ENCODE peak calls at places on chromosomes 1 and 21, in five cellular contexts. One of them, this sample, is unnamed.

GRCh38 chr1:56284933-56285332 is 294.4 kb downstream of the PLPP3 start:
- DNase-seq in transverse colon: no peak
- DNase-seq in spleen: no peak
- DNase-seq in heart right ventricle: peak
- DNase-seq in bronchial epithelial cell: no peak
- DNase-seq in this sample: no peak

GRCh38 chr1:155910621-155911121 is 478 bp downstream of the RIT1 start:
- DNase-seq in transverse colon: no peak
- DNase-seq in spleen: no peak
- DNase-seq in bronchial epithelial cell: peak
- DNase-seq in heart right ventricle: peak
- DNase-seq in this sample: peak

GRCh38 chr1:15543589-15544568 is 17.2 kb downstream of the DNAJC16 start:
- DNase-seq in spleen: no peak
- DNase-seq in heart right ventricle: no peak
- DNase-seq in bronchial epithelial cell: no peak
- DNase-seq in transverse colon: no peak
- DNase-seq in this sample: peak

GRCh38 chr21:42799516-42799915 is 79.8 kb downstream of the WDR4 start:
- DNase-seq in spleen: no peak
- DNase-seq in bronchial epithelial cell: peak
- DNase-seq in heart right ventricle: no peak
- DNase-seq in transverse colon: no peak
- DNase-seq in this sample: no peak

GRCh38 chr1:174726167-174726879 is 273.4 kb upstream of the CACYBP start:
- DNase-seq in heart right ventricle: no peak
- DNase-seq in bronchial epithelial cell: peak
- DNase-seq in transverse colon: no peak
- DNase-seq in spleen: no peak
- DNase-seq in this sample: peak

GRCh38 chr1:107529511-107530149 is 388.8 kb downstream of the NTNG1 start:
- DNase-seq in transverse colon: peak
- DNase-seq in bronchial epithelial cell: peak
- DNase-seq in spleen: no peak
- DNase-seq in heart right ventricle: no peak
- DNase-seq in this sample: peak

GRCh38 chr1:111192643-111193519 is 7.6 kb downstream of the DENND2D start:
- DNase-seq in transverse colon: no peak
- DNase-seq in heart right ventricle: no peak
- DNase-seq in bronchial epithelial cell: peak
- DNase-seq in spleen: no peak
- DNase-seq in this sample: peak

GRCh38 chr1:24849653-24850295 is 80.3 kb downstream of the RUNX3 start:
- DNase-seq in spleen: no peak
- DNase-seq in transverse colon: peak
- DNase-seq in bronchial epithelial cell: peak
- DNase-seq in heart right ventricle: peak
- DNase-seq in this sample: peak

GRCh38 chr1:150973826-150974579 is 632 bp downstream of the CERS2 start:
- DNase-seq in transverse colon: peak
- DNase-seq in spleen: peak
- DNase-seq in bronchial epithelial cell: peak
- DNase-seq in heart right ventricle: peak
- DNase-seq in this sample: peak

GRCh38 chr1:75203415-75204277 is 69.5 kb downstream of the LHX8 start:
- DNase-seq in bronchial epithelial cell: peak
- DNase-seq in transverse colon: no peak
- DNase-seq in spleen: no peak
- DNase-seq in heart right ventricle: no peak
- DNase-seq in this sample: peak

GRCh38 chr1:9010781-9011323 is 15.4 kb downstream of the SLC2A7 start:
- DNase-seq in spleen: no peak
- DNase-seq in transverse colon: peak
- DNase-seq in heart right ventricle: peak
- DNase-seq in bronchial epithelial cell: no peak
- DNase-seq in this sample: no peak

GRCh38 chr1:13536612-13537011 is 22.8 kb upstream of the LRRC38 start:
- DNase-seq in transverse colon: no peak
- DNase-seq in spleen: no peak
- DNase-seq in bronchial epithelial cell: no peak
- DNase-seq in heart right ventricle: no peak
- DNase-seq in this sample: no peak

GRCh38 chr1:94236630-94237290 is 624 bp downstream of the ARHGAP29 start:
- DNase-seq in heart right ventricle: peak
- DNase-seq in transverse colon: peak
- DNase-seq in bronchial epithelial cell: peak
- DNase-seq in spleen: no peak
- DNase-seq in this sample: peak

GRCh38 chr1:224304767-224305166 is 25.2 kb downstream of the NVL start:
- DNase-seq in heart right ventricle: no peak
- DNase-seq in spleen: no peak
- DNase-seq in transverse colon: no peak
- DNase-seq in bronchial epithelial cell: peak
- DNase-seq in this sample: no peak

GRCh38 chr1:216562383-216562782 is 139.1 kb upstream of the USH2A start:
- DNase-seq in spleen: no peak
- DNase-seq in heart right ventricle: no peak
- DNase-seq in transverse colon: no peak
- DNase-seq in bronchial epithelial cell: no peak
- DNase-seq in this sample: no peak

GRCh38 chr1:167171286-167171929 is 49.3 kb upstream of the POU2F1 start:
- DNase-seq in transverse colon: no peak
- DNase-seq in spleen: no peak
- DNase-seq in heart right ventricle: no peak
- DNase-seq in bronchial epithelial cell: peak
- DNase-seq in this sample: no peak

GRCh38 chr1:209823143-209824041 is 4.4 kb upstream of the UTP25 start:
- DNase-seq in spleen: no peak
- DNase-seq in transverse colon: no peak
- DNase-seq in bronchial epithelial cell: peak
- DNase-seq in heart right ventricle: no peak
- DNase-seq in this sample: peak

GRCh38 chr1:173504268-173504667 is 27.1 kb downstream of the PRDX6 start:
- DNase-seq in spleen: no peak
- DNase-seq in transverse colon: no peak
- DNase-seq in bronchial epithelial cell: no peak
- DNase-seq in heart right ventricle: no peak
- DNase-seq in this sample: no peak

GRCh38 chr1:103333141-103333540 is 192.4 kb upstream of the RNPC3 start:
- DNase-seq in heart right ventricle: no peak
- DNase-seq in transverse colon: no peak
- DNase-seq in spleen: no peak
- DNase-seq in bronchial epithelial cell: no peak
- DNase-seq in this sample: no peak

GRCh38 chr1:223521150-223521549 is 127.9 kb downstream of the CCDC185 start:
- DNase-seq in transverse colon: no peak
- DNase-seq in heart right ventricle: no peak
- DNase-seq in bronchial epithelial cell: no peak
- DNase-seq in spleen: no peak
- DNase-seq in this sample: no peak

GRCh38 chr1:55364216-55364615 is 149.1 kb upstream of the USP24 start:
- DNase-seq in spleen: no peak
- DNase-seq in transverse colon: no peak
- DNase-seq in bronchial epithelial cell: no peak
- DNase-seq in heart right ventricle: no peak
- DNase-seq in this sample: no peak

GRCh38 chr1:28172690-28173150 is 3.8 kb downstream of the PTAFR start:
- DNase-seq in heart right ventricle: no peak
- DNase-seq in spleen: peak
- DNase-seq in transverse colon: peak
- DNase-seq in bronchial epithelial cell: no peak
- DNase-seq in this sample: peak

GRCh38 chr21:38810034-38810825 is 4.5 kb downstream of the ETS2 start:
- DNase-seq in spleen: no peak
- DNase-seq in heart right ventricle: no peak
- DNase-seq in transverse colon: no peak
- DNase-seq in bronchial epithelial cell: no peak
- DNase-seq in this sample: no peak
- H3K4me3 ChIP-seq in spleen: peak
- H3K4me3 ChIP-seq in heart right ventricle: peak
- H3K4me3 ChIP-seq in transverse colon: peak
- H3K4me3 ChIP-seq in bronchial epithelial cell: peak
- H3K4me3 ChIP-seq in this sample: no peak

DNA sequence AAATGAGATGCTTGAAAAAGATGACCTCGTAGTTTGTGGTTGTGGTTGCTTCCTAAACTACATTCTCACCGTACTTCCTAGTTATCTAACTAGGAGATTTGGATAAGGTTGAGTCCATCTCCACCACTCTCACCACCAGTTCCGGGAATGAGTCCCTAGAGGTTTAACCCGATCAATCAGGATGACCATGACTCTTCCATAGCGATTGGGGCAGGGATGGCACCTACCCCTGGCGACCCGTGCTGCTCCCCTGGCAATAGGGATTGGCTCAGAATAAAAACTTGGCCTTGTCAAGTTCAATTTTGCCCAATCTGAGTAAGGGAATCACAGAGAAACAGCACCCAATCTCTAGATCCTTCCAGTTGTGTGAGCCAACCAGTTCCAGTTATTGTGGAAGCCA is 2.7 kb upstream of the MIS18A start:
- DNase-seq in transverse colon: no peak
- DNase-seq in heart right ventricle: no peak
- DNase-seq in spleen: no peak
- DNase-seq in bronchial epithelial cell: no peak
- DNase-seq in this sample: no peak
- H3K4me3 ChIP-seq in transverse colon: no peak
- H3K4me3 ChIP-seq in heart right ventricle: no peak
- H3K4me3 ChIP-seq in spleen: no peak
- H3K4me3 ChIP-seq in bronchial epithelial cell: no peak
- H3K4me3 ChIP-seq in this sample: no peak

DNA sequence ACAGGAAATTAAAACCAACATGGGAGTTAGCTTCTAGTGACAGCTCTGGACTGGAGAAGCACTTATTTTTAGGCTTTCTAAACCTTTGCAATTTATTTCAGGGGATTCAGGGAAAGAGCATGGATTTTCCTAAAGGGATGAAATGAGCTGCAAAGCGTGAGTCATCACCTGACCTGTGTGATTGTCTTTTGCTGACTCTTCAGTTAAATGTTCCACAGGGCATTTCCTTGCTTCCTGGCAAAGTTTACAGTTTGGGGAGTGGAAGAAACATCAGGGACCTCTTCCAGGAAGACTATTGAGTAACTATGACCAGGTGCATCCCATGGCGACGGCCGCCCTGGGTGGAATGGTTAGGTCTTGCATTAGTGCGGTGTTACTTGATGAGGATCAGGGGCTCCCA is 79.4 kb upstream of the SIPA1L2 start:
- DNase-seq in heart right ventricle: no peak
- DNase-seq in bronchial epithelial cell: peak
- DNase-seq in spleen: no peak
- DNase-seq in transverse colon: no peak
- DNase-seq in this sample: peak
- H3K4me3 ChIP-seq in heart right ventricle: no peak
- H3K4me3 ChIP-seq in bronchial epithelial cell: no peak
- H3K4me3 ChIP-seq in spleen: no peak
- H3K4me3 ChIP-seq in transverse colon: no peak
- H3K4me3 ChIP-seq in this sample: no peak

GRCh38 chr1:92317836-92318493 is 19.1 kb downstream of the RPAP2 start:
- DNase-seq in heart right ventricle: no peak
- DNase-seq in spleen: no peak
- DNase-seq in bronchial epithelial cell: no peak
- DNase-seq in transverse colon: no peak
- DNase-seq in this sample: no peak
- H3K4me3 ChIP-seq in heart right ventricle: no peak
- H3K4me3 ChIP-seq in spleen: no peak
- H3K4me3 ChIP-seq in bronchial epithelial cell: no peak
- H3K4me3 ChIP-seq in transverse colon: no peak
- H3K4me3 ChIP-seq in this sample: no peak

DNA sequence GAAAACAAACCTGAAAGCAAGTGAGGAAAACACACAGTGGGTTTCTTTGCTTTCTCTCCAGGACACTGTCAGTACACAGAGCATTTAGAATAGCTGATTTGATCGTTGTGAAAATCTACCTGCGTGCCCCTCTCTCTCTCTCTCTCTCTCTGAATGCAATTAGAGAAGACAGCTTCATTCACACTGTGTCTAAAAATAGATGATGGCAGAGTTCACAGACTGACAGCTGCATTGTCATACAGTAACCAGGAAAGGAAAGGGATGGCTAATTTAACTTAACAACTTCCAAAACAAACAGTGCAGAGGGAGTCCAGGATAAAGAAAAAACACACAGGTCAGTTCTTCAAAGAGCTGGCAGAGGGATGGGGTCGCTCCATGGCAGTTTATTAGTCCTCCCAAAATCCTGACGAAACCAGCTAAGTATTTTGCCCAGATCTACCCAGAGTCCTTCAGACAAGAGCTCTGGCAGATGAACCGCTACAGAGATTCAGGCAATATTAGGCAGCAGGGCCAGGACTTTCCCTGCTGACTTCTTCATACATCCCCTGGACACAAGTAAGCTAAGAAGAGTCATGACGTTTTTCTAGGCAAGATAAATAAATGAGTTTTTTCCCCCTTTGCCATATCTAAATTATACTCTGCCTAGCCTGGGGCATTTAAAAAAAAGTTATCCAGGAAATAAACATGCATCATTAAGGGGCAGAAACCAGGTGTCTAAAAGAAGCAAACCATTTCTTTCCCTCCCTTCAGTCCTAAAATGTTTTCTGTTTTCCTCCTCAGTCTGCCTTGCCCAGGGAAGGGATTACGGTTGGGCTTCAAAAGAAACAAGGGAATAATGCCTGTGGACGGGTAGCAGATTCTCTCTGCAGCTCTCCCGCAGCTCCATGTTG is 58.8 kb downstream of the WLS start:
- DNase-seq in transverse colon: no peak
- DNase-seq in spleen: no peak
- DNase-seq in bronchial epithelial cell: no peak
- DNase-seq in heart right ventricle: peak
- DNase-seq in this sample: peak
- H3K4me3 ChIP-seq in transverse colon: no peak
- H3K4me3 ChIP-seq in spleen: no peak
- H3K4me3 ChIP-seq in bronchial epithelial cell: no peak
- H3K4me3 ChIP-seq in heart right ventricle: peak
- H3K4me3 ChIP-seq in this sample: peak

GRCh38 chr1:116496380-116496779 is 74.4 kb downstream of the CD58 start:
- DNase-seq in heart right ventricle: peak
- DNase-seq in bronchial epithelial cell: no peak
- DNase-seq in spleen: no peak
- DNase-seq in transverse colon: no peak
- DNase-seq in this sample: no peak
- H3K4me3 ChIP-seq in heart right ventricle: no peak
- H3K4me3 ChIP-seq in bronchial epithelial cell: no peak
- H3K4me3 ChIP-seq in spleen: no peak
- H3K4me3 ChIP-seq in transverse colon: no peak
- H3K4me3 ChIP-seq in this sample: no peak

GRCh38 chr1:201504799-201505504 is 2.0 kb downstream of the CSRP1 start:
- DNase-seq in spleen: peak
- DNase-seq in bronchial epithelial cell: no peak
- DNase-seq in transverse colon: no peak
- DNase-seq in heart right ventricle: no peak
- DNase-seq in this sample: no peak
- H3K4me3 ChIP-seq in spleen: peak
- H3K4me3 ChIP-seq in bronchial epithelial cell: no peak
- H3K4me3 ChIP-seq in transverse colon: peak
- H3K4me3 ChIP-seq in heart right ventricle: peak
- H3K4me3 ChIP-seq in this sample: peak